ENCODE peak calls at places on chromosome X, in four cellular contexts. Z is H1, K is HepG2, O is K562. C is an unnamed sample.

GRCh38 chrX:9369802-9370291 is 95.0 kb upstream of the TBL1X start:
- DNase-seq in O (no peak), K (no peak), Z (no peak), C (no peak)

GRCh38 chrX:106894978-106895452 is 8.1 kb downstream of the RIPPLY1 start:
- DNase-seq in K (peak), Z (no peak), O (no peak), C (peak)

GRCh38 chrX:30228526-30228925 is 1.9 kb upstream of the MAGEB3 start:
- DNase-seq in O (no peak), Z (no peak), K (no peak), C (no peak)

GRCh38 chrX:129825746-129826505 is 17.8 kb downstream of the ZDHHC9 start:
- DNase-seq in O (no peak), K (peak), Z (no peak), C (no peak)

GRCh38 chrX:129984196-129984962 is 1.9 kb downstream of the BCORL1 start:
- DNase-seq in O (peak), Z (peak), K (no peak), C (peak)

GRCh38 chrX:101659601-101660063 is at the start of gene ARMCX2:
- DNase-seq in K (no peak), O (no peak), Z (peak), C (no peak)

GRCh38 chrX:73940893-73941470 is 363.0 kb upstream of the ZCCHC13 start:
- DNase-seq in Z (no peak), K (no peak), O (no peak), C (no peak)

GRCh38 chrX:106726485-106727437 is at the start of gene RNF128:
- DNase-seq in O (no peak), K (peak), Z (peak), C (peak)

GRCh38 chrX:774536-774935 is 143.9 kb downstream of the SHOX start:
- DNase-seq in Z (no peak), K (no peak), O (no peak), C (no peak)

GRCh38 chrX:131739823-131740222 is 195.9 kb downstream of the OR13H1 start:
- DNase-seq in Z (no peak), O (no peak), K (peak), C (no peak)

GRCh38 chrX:38804481-38805293 is 3.4 kb downstream of the MID1IP1 start:
- DNase-seq in O (peak), Z (peak), K (no peak), C (peak)

GRCh38 chrX:22538581-22538980 is 265.9 kb downstream of the CBLL2 start:
- DNase-seq in Z (no peak), O (no peak), K (no peak), C (no peak)

GRCh38 chrX:140744085-140744484 is 34.5 kb downstream of the LINC00632 start:
- DNase-seq in K (no peak), Z (no peak), O (no peak), C (no peak)

GRCh38 chrX:151175283-151176062 is 911 bp upstream of the GPR50 start:
- DNase-seq in O (no peak), K (no peak), Z (peak), C (no peak)

DNA sequence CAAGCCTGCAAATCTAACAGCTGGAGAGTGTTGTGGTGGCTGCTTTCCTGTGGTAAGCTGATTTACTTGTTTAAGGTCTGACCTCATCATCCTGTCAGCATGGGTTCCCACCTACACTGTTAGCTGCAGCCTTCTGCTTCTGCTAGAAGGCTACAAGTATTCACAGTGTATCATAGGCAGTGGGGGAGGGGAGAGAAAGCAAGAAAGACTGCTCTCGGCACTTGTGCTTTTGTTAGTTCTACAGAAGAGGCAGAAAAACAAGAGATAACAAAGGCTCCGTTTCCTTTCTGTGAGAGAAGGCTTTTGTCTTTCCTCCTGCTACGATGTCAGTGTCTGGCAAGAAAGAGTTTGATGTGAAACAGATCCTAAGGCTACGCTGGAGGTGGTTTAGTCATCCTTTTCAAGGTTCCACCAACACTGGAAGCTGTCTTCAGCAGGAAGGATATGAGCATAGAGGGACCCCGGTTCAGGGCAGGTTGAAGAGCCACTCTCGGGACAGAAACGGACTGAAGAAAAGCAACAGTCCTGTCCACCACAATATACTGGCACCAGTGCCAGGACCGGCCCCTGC is at the start of gene KLHL4:
- DNase-seq in K (no peak), O (peak), Z (peak), C (peak)
- TF ChIP-seq PHF8 in K (no peak), O (no peak), Z (no peak), C (no peak)

GRCh38 chrX:112687189-112687691 is 7.5 kb upstream of the LHFPL1 start:
- DNase-seq in Z (no peak), K (no peak), O (no peak), C (no peak)
- TF ChIP-seq PHF8 in Z (no peak), K (no peak), O (no peak), C (no peak)

GRCh38 chrX:143632625-143633387 is 3.1 kb downstream of the SLITRK4 start:
- DNase-seq in K (no peak), O (no peak), Z (no peak), C (no peak)
- TF ChIP-seq PHF8 in K (no peak), O (no peak), Z (no peak), C (no peak)

GRCh38 chrX:65745992-65746391 is 78.5 kb downstream of the MSN start:
- DNase-seq in Z (no peak), O (no peak), K (no peak), C (peak)

GRCh38 chrX:65751511-65751910 is 84.1 kb downstream of the MSN start:
- DNase-seq in O (no peak), K (no peak), Z (no peak), C (no peak)

GRCh38 chrX:65752294-65752693 is 84.8 kb downstream of the MSN start:
- DNase-seq in Z (no peak), K (no peak), O (no peak), C (no peak)

GRCh38 chrX:65755786-65756185 is 88.3 kb downstream of the MSN start:
- DNase-seq in K (no peak), O (no peak), Z (no peak), C (no peak)

DNA sequence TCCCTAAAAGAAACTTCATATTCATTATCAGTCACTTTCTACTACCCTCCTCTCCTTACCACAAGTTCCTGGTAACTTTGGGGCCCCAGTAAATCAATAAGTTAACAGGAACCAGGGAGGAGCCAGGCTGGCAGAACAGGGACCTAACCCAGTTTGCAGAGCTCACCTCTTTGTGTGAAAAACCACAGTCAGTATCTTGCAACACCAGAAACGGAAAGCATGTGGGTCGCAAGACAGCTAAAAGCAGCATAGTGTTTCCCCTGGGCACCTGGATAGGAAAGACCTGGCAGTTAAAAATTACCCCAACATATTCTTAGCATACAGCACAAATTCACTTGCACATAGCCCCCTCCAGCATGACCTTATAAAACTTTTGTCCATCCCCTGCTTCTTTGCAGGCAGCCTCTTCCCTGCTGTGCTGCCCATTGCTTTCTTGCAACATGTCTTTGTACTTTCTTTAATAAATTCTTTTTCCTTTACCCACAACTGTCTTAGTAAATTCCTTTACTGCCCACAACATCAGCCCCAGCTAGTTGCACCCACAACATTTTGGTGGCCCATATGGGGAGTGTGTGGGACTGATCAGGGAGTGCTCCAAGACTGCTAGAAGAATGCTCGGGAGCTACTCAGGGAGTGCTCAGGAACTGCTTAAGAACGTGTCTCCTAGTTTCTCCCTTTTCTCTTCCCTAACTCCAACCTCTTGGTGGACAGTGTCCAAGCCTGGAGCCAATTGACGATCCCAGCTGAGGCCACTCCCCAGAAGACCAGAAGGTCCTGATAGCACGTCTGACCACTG is 83.4 kb downstream of the MSN start:
- DNase-seq in O (no peak), K (no peak), Z (no peak), C (no peak)
- TF ChIP-seq PHF8 in O (no peak), K (no peak), Z (no peak), C (no peak)

GRCh38 chrX:46328133-46328532 is 217.1 kb downstream of the ZNF674 start:
- DNase-seq in O (no peak), K (no peak), Z (no peak), C (no peak)
- TF ChIP-seq PHF8 in O (no peak), K (no peak), Z (no peak), C (no peak)

GRCh38 chrX:71545364-71545763 is 12.5 kb downstream of the OGT start:
- DNase-seq in Z (no peak), K (no peak), O (peak), C (no peak)

GRCh38 chrX:71542411-71542810 is 9.5 kb downstream of the OGT start:
- DNase-seq in Z (no peak), K (no peak), O (no peak), C (no peak)

GRCh38 chrX:71541546-71542022 is 8.7 kb downstream of the OGT start:
- DNase-seq in K (no peak), Z (no peak), O (no peak), C (no peak)

GRCh38 chrX:71542825-71543224 is 9.9 kb downstream of the OGT start:
- DNase-seq in Z (no peak), K (no peak), O (no peak), C (no peak)

DNA sequence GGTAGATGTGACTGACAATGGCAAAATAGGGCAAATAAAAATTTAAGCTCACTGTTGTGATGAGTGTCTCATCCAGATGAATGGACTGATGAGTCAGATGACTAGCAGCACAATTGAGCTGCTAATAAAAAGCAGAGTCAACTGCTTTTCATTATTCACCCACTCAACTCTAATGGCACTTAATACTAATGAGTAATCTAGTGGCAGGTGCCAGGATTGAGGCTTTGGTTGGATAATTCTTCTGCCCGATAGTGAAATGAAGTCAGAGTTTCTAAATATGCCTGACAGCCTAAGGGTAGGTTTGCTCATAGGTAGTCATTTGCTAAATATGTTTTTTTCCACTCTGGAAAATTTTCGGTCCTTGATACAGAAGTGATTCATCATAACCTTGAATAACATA is 10.4 kb downstream of the OGT start:
- DNase-seq in O (no peak), Z (no peak), K (no peak), C (peak)
- TF ChIP-seq PHF8 in O (no peak), Z (no peak), K (no peak), C (no peak)

DNA sequence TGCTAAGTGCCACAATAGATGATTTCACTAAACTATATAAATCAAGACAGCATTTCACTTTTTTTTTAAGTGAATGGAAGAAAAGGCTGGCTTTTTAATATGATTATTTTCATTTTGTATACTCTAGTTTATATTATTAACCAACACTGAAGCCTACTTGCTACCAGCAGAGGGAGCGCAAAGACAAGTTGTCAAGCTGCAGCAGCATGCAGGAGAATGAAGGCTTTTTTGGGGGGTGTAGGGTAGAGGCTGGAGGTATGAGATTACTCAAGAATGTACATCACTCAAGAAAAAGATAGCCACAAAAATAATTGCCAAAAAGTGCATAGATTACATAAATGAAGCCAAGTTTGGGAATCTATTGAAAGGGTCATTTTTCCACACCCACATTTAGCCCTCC is 519.5 kb downstream of the FGF13 start:
- DNase-seq in Z (peak), O (peak), K (peak), C (peak)
- TF ChIP-seq PHF8 in Z (no peak), O (no peak), K (no peak), C (no peak)

GRCh38 chrX:11293113-11293512 is at the start of gene AMELX:
- DNase-seq in K (no peak), Z (no peak), O (no peak), C (no peak)

GRCh38 chrX:11296051-11296450 is 2.8 kb downstream of the AMELX start:
- DNase-seq in Z (no peak), O (no peak), K (no peak), C (no peak)

GRCh38 chrX:11298600-11298999 is 5.4 kb downstream of the AMELX start:
- DNase-seq in K (no peak), O (no peak), Z (no peak), C (no peak)
- TF ChIP-seq PHF8 in K (no peak), O (no peak), Z (no peak), C (no peak)

GRCh38 chrX:34338046-34338445 is 205.9 kb upstream of the FAM47A start:
- DNase-seq in O (no peak), K (no peak), Z (no peak), C (no peak)

GRCh38 chrX:34332336-34332735 is 200.2 kb upstream of the FAM47A start:
- DNase-seq in K (no peak), O (no peak), Z (no peak), C (peak)
- TF ChIP-seq PHF8 in K (no peak), O (no peak), Z (no peak), C (no peak)

GRCh38 chrX:12972867-12973560 is 1.9 kb upstream of the TMSB4X start:
- DNase-seq in O (no peak), K (no peak), Z (no peak), C (no peak)

GRCh38 chrX:12972239-12972638 is 2.7 kb upstream of the TMSB4X start:
- DNase-seq in K (no peak), Z (no peak), O (no peak), C (no peak)

GRCh38 chrX:12974217-12974796 is 603 bp upstream of the TMSB4X start:
- DNase-seq in Z (peak), O (peak), K (no peak), C (peak)

GRCh38 chrX:12974797-12975669 is at the start of gene TMSB4X:
- DNase-seq in Z (peak), K (no peak), O (peak), C (peak)

GRCh38 chrX:12973561-12974216 is 1.2 kb upstream of the TMSB4X start:
- DNase-seq in O (no peak), K (no peak), Z (no peak), C (no peak)
- TF ChIP-seq PHF8 in O (no peak), K (no peak), Z (no peak), C (no peak)

C was measured in A549.